ENCODE peak calls at places on chromosomes 12 and 14, in seven cellular contexts. One of them, this sample, is unnamed.

GRCh38 chr12:104746689-104747088 is 211.4 kb downstream of the SLC41A2 start:
- DNase-seq in upper lobe of right lung: no peak
- DNase-seq in cardiac fibroblast: no peak
- DNase-seq in fibroblast of pulmonary artery: no peak
- DNase-seq in fibroblast of the aortic adventitia: no peak
- DNase-seq in lower leg skin: no peak
- DNase-seq in fibroblast of mammary gland: no peak
- DNase-seq in this sample: no peak

GRCh38 chr12:75922944-75923642 is 108.5 kb downstream of the PHLDA1 start:
- DNase-seq in lower leg skin: no peak
- DNase-seq in fibroblast of pulmonary artery: no peak
- DNase-seq in cardiac fibroblast: no peak
- DNase-seq in fibroblast of the aortic adventitia: no peak
- DNase-seq in fibroblast of mammary gland: no peak
- DNase-seq in upper lobe of right lung: no peak
- DNase-seq in this sample: no peak

GRCh38 chr12:62123721-62124203 is 136.4 kb upstream of the USP15 start:
- DNase-seq in fibroblast of mammary gland: peak
- DNase-seq in fibroblast of the aortic adventitia: peak
- DNase-seq in fibroblast of pulmonary artery: peak
- DNase-seq in lower leg skin: no peak
- DNase-seq in cardiac fibroblast: peak
- DNase-seq in upper lobe of right lung: no peak
- DNase-seq in this sample: peak

GRCh38 chr12:92581579-92581978 is 121.2 kb upstream of the PLEKHG7 start:
- DNase-seq in lower leg skin: no peak
- DNase-seq in fibroblast of mammary gland: no peak
- DNase-seq in upper lobe of right lung: no peak
- DNase-seq in fibroblast of pulmonary artery: no peak
- DNase-seq in fibroblast of the aortic adventitia: no peak
- DNase-seq in cardiac fibroblast: no peak
- DNase-seq in this sample: no peak

GRCh38 chr12:130041983-130042812 is 120.1 kb upstream of the FZD10 start:
- DNase-seq in lower leg skin: peak
- DNase-seq in upper lobe of right lung: peak
- DNase-seq in fibroblast of pulmonary artery: no peak
- DNase-seq in fibroblast of the aortic adventitia: no peak
- DNase-seq in fibroblast of mammary gland: no peak
- DNase-seq in cardiac fibroblast: no peak
- DNase-seq in this sample: no peak

GRCh38 chr12:109389146-109389545 is 41.4 kb downstream of the MYO1H start:
- DNase-seq in fibroblast of pulmonary artery: no peak
- DNase-seq in fibroblast of mammary gland: no peak
- DNase-seq in lower leg skin: no peak
- DNase-seq in fibroblast of the aortic adventitia: no peak
- DNase-seq in upper lobe of right lung: no peak
- DNase-seq in cardiac fibroblast: no peak
- DNase-seq in this sample: no peak

GRCh38 chr14:89190779-89191513 is 226.1 kb downstream of the FOXN3 start:
- DNase-seq in cardiac fibroblast: no peak
- DNase-seq in lower leg skin: no peak
- DNase-seq in fibroblast of mammary gland: no peak
- DNase-seq in fibroblast of the aortic adventitia: no peak
- DNase-seq in fibroblast of pulmonary artery: no peak
- DNase-seq in upper lobe of right lung: no peak
- DNase-seq in this sample: no peak

GRCh38 chr14:79295385-79295784 is 915.9 kb downstream of the DIO2 start:
- DNase-seq in cardiac fibroblast: no peak
- DNase-seq in fibroblast of mammary gland: no peak
- DNase-seq in fibroblast of the aortic adventitia: no peak
- DNase-seq in fibroblast of pulmonary artery: no peak
- DNase-seq in lower leg skin: no peak
- DNase-seq in upper lobe of right lung: no peak
- DNase-seq in this sample: no peak

GRCh38 chr14:92215579-92215978 is 93.8 kb downstream of the CPSF2 start:
- DNase-seq in fibroblast of the aortic adventitia: no peak
- DNase-seq in fibroblast of mammary gland: peak
- DNase-seq in upper lobe of right lung: peak
- DNase-seq in cardiac fibroblast: no peak
- DNase-seq in lower leg skin: no peak
- DNase-seq in fibroblast of pulmonary artery: no peak
- DNase-seq in this sample: peak

GRCh38 chr14:61140872-61141271 is 140.3 kb downstream of the TMEM30B start:
- DNase-seq in fibroblast of mammary gland: peak
- DNase-seq in fibroblast of the aortic adventitia: peak
- DNase-seq in fibroblast of pulmonary artery: peak
- DNase-seq in cardiac fibroblast: peak
- DNase-seq in upper lobe of right lung: no peak
- DNase-seq in lower leg skin: no peak
- DNase-seq in this sample: peak

GRCh38 chr12:102407776-102408486 is 72.4 kb downstream of the IGF1 start:
- DNase-seq in upper lobe of right lung: no peak
- DNase-seq in fibroblast of mammary gland: peak
- DNase-seq in fibroblast of the aortic adventitia: peak
- DNase-seq in cardiac fibroblast: no peak
- DNase-seq in fibroblast of pulmonary artery: no peak
- DNase-seq in lower leg skin: no peak
- DNase-seq in this sample: no peak

GRCh38 chr12:113170457-113170856 is 14.8 kb downstream of the DDX54 start:
- DNase-seq in fibroblast of the aortic adventitia: no peak
- DNase-seq in fibroblast of mammary gland: no peak
- DNase-seq in lower leg skin: no peak
- DNase-seq in fibroblast of pulmonary artery: no peak
- DNase-seq in upper lobe of right lung: no peak
- DNase-seq in cardiac fibroblast: no peak
- DNase-seq in this sample: no peak

GRCh38 chr12:5507944-5508343 is 76.0 kb downstream of the NTF3 start:
- DNase-seq in cardiac fibroblast: no peak
- DNase-seq in upper lobe of right lung: no peak
- DNase-seq in fibroblast of mammary gland: no peak
- DNase-seq in lower leg skin: no peak
- DNase-seq in fibroblast of the aortic adventitia: no peak
- DNase-seq in fibroblast of pulmonary artery: no peak
- DNase-seq in this sample: no peak

GRCh38 chr12:10722502-10722904 is 620 bp downstream of the YBX3 start:
- DNase-seq in cardiac fibroblast: peak
- DNase-seq in fibroblast of pulmonary artery: peak
- DNase-seq in upper lobe of right lung: peak
- DNase-seq in fibroblast of the aortic adventitia: peak
- DNase-seq in fibroblast of mammary gland: peak
- DNase-seq in lower leg skin: no peak
- DNase-seq in this sample: peak

GRCh38 chr12:57694459-57695019 is 607 bp downstream of the OS9 start:
- DNase-seq in fibroblast of pulmonary artery: no peak
- DNase-seq in upper lobe of right lung: no peak
- DNase-seq in fibroblast of the aortic adventitia: no peak
- DNase-seq in fibroblast of mammary gland: peak
- DNase-seq in cardiac fibroblast: peak
- DNase-seq in lower leg skin: no peak
- DNase-seq in this sample: no peak

GRCh38 chr12:124678421-124678893 is 111.0 kb upstream of the NCOR2 start:
- DNase-seq in upper lobe of right lung: no peak
- DNase-seq in cardiac fibroblast: no peak
- DNase-seq in fibroblast of the aortic adventitia: no peak
- DNase-seq in fibroblast of pulmonary artery: no peak
- DNase-seq in fibroblast of mammary gland: no peak
- DNase-seq in lower leg skin: no peak
- DNase-seq in this sample: no peak

GRCh38 chr12:3168775-3169221 is 91.6 kb downstream of the TSPAN9 start:
- DNase-seq in fibroblast of mammary gland: peak
- DNase-seq in fibroblast of pulmonary artery: peak
- DNase-seq in fibroblast of the aortic adventitia: peak
- DNase-seq in upper lobe of right lung: no peak
- DNase-seq in cardiac fibroblast: peak
- DNase-seq in lower leg skin: peak
- DNase-seq in this sample: peak

GRCh38 chr12:4107436-4107878 is 166.1 kb upstream of the CCND2 start:
- DNase-seq in fibroblast of the aortic adventitia: peak
- DNase-seq in cardiac fibroblast: peak
- DNase-seq in fibroblast of pulmonary artery: peak
- DNase-seq in upper lobe of right lung: no peak
- DNase-seq in fibroblast of mammary gland: peak
- DNase-seq in lower leg skin: peak
- DNase-seq in this sample: peak

GRCh38 chr12:93536111-93536765 is 36.2 kb upstream of the SOCS2 start:
- DNase-seq in lower leg skin: no peak
- DNase-seq in fibroblast of mammary gland: no peak
- DNase-seq in cardiac fibroblast: no peak
- DNase-seq in fibroblast of pulmonary artery: no peak
- DNase-seq in fibroblast of the aortic adventitia: no peak
- DNase-seq in upper lobe of right lung: no peak
- DNase-seq in this sample: no peak

GRCh38 chr12:128819293-128820144 is 4.2 kb downstream of the SLC15A4 start:
- DNase-seq in fibroblast of pulmonary artery: no peak
- DNase-seq in cardiac fibroblast: no peak
- DNase-seq in fibroblast of the aortic adventitia: no peak
- DNase-seq in upper lobe of right lung: no peak
- DNase-seq in fibroblast of mammary gland: no peak
- DNase-seq in lower leg skin: no peak
- DNase-seq in this sample: no peak

GRCh38 chr12:65196762-65197567 is 27.6 kb downstream of the LEMD3 start:
- DNase-seq in upper lobe of right lung: no peak
- DNase-seq in lower leg skin: no peak
- DNase-seq in fibroblast of the aortic adventitia: no peak
- DNase-seq in fibroblast of pulmonary artery: no peak
- DNase-seq in cardiac fibroblast: no peak
- DNase-seq in fibroblast of mammary gland: no peak
- DNase-seq in this sample: no peak

GRCh38 chr12:104219361-104219892 is 3.8 kb downstream of the TXNRD1 start:
- DNase-seq in fibroblast of pulmonary artery: peak
- DNase-seq in lower leg skin: peak
- DNase-seq in cardiac fibroblast: peak
- DNase-seq in fibroblast of mammary gland: peak
- DNase-seq in fibroblast of the aortic adventitia: peak
- DNase-seq in upper lobe of right lung: no peak
- DNase-seq in this sample: peak

GRCh38 chr14:103301512-103302197 is 32.4 kb upstream of the EIF5 start:
- DNase-seq in lower leg skin: no peak
- DNase-seq in fibroblast of pulmonary artery: no peak
- DNase-seq in fibroblast of mammary gland: no peak
- DNase-seq in fibroblast of the aortic adventitia: no peak
- DNase-seq in upper lobe of right lung: no peak
- DNase-seq in cardiac fibroblast: no peak
- DNase-seq in this sample: no peak

GRCh38 chr14:103296007-103296406 is 38.0 kb upstream of the EIF5 start:
- DNase-seq in cardiac fibroblast: peak
- DNase-seq in fibroblast of the aortic adventitia: peak
- DNase-seq in lower leg skin: no peak
- DNase-seq in fibroblast of mammary gland: peak
- DNase-seq in upper lobe of right lung: no peak
- DNase-seq in fibroblast of pulmonary artery: peak
- DNase-seq in this sample: peak

GRCh38 chr14:103296987-103297386 is 37.0 kb upstream of the EIF5 start:
- DNase-seq in cardiac fibroblast: no peak
- DNase-seq in fibroblast of mammary gland: no peak
- DNase-seq in lower leg skin: no peak
- DNase-seq in upper lobe of right lung: no peak
- DNase-seq in fibroblast of pulmonary artery: no peak
- DNase-seq in fibroblast of the aortic adventitia: no peak
- DNase-seq in this sample: no peak

GRCh38 chr14:103302966-103303365 is 31.1 kb upstream of the EIF5 start:
- DNase-seq in fibroblast of the aortic adventitia: peak
- DNase-seq in fibroblast of mammary gland: no peak
- DNase-seq in upper lobe of right lung: no peak
- DNase-seq in fibroblast of pulmonary artery: peak
- DNase-seq in lower leg skin: no peak
- DNase-seq in cardiac fibroblast: peak
- DNase-seq in this sample: peak

GRCh38 chr14:103298620-103299019 is 35.4 kb upstream of the EIF5 start:
- DNase-seq in fibroblast of pulmonary artery: no peak
- DNase-seq in cardiac fibroblast: no peak
- DNase-seq in lower leg skin: no peak
- DNase-seq in upper lobe of right lung: no peak
- DNase-seq in fibroblast of the aortic adventitia: no peak
- DNase-seq in fibroblast of mammary gland: no peak
- DNase-seq in this sample: no peak
- TF ChIP-seq CTCF in fibroblast of pulmonary artery: no peak
- TF ChIP-seq CTCF in cardiac fibroblast: no peak
- TF ChIP-seq CTCF in lower leg skin: no peak
- TF ChIP-seq CTCF in upper lobe of right lung: no peak
- TF ChIP-seq CTCF in fibroblast of the aortic adventitia: no peak
- TF ChIP-seq CTCF in fibroblast of mammary gland: no peak
- TF ChIP-seq CTCF in this sample: no peak

DNA sequence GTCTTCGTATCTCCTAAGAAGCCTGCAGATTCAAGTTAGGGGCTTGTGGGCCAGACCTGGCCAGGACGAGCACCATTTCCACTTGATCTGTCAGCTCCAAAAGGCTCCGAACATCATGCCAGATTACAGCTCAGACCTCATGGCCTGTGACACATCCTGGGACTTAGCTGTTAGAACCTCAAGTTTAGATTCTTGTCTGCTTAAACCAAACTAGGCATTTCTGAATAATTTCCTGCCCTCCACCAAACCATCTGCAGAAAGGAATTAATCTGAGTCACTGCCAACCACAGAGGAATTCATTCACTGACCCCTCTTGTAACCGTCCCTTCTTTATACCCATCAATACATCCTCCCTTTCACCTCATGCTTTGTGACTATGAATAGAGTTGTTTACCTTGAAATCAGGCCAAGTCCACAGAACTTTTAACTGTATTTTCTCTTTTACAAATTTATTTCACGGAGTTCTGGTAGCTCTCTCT is 120.3 kb downstream of the FBXL14 start:
- DNase-seq in fibroblast of the aortic adventitia: peak
- DNase-seq in lower leg skin: no peak
- DNase-seq in fibroblast of mammary gland: peak
- DNase-seq in upper lobe of right lung: no peak
- DNase-seq in fibroblast of pulmonary artery: peak
- DNase-seq in cardiac fibroblast: peak
- DNase-seq in this sample: peak
- H3K4me3 ChIP-seq in fibroblast of the aortic adventitia: peak
- H3K4me3 ChIP-seq in lower leg skin: no peak
- H3K4me3 ChIP-seq in fibroblast of mammary gland: peak
- H3K4me3 ChIP-seq in upper lobe of right lung: no peak
- H3K4me3 ChIP-seq in fibroblast of pulmonary artery: peak
- H3K4me3 ChIP-seq in cardiac fibroblast: peak
- H3K4me3 ChIP-seq in this sample: peak

GRCh38 chr12:122895757-122896636 is at the start of gene VPS37B:
- DNase-seq in lower leg skin: peak
- DNase-seq in fibroblast of the aortic adventitia: peak
- DNase-seq in fibroblast of pulmonary artery: peak
- DNase-seq in upper lobe of right lung: peak
- DNase-seq in cardiac fibroblast: peak
- DNase-seq in fibroblast of mammary gland: peak
- DNase-seq in this sample: peak
- TF ChIP-seq CTCF in lower leg skin: no peak
- TF ChIP-seq CTCF in fibroblast of the aortic adventitia: no peak
- TF ChIP-seq CTCF in fibroblast of pulmonary artery: no peak
- TF ChIP-seq CTCF in upper lobe of right lung: no peak
- TF ChIP-seq CTCF in cardiac fibroblast: no peak
- TF ChIP-seq CTCF in fibroblast of mammary gland: no peak
- TF ChIP-seq CTCF in this sample: no peak

DNA sequence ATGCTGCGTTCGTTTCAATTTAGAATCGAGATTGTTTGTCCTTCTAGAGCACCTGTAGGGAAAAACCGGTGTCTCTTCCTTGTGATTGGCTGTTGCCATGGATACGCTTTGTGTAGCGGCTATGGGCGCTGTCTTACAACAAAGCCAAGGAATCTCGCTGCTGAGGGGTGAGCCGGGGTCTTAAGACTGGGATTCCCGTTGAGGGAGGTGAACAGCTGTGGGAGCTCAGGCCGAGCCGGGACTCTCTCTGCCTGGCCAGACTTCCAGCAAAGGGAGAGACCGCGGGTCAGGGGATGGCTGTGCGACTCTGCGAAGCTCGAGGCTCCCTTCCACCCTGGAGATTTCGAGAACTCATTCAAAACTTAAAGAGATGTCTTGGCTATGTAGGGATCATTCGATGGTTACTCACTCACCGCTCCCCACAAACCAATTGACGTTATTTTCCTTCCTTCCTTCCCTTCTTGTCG is at the start of the genes LRRIQ1 and TSPAN19:
- DNase-seq in fibroblast of pulmonary artery: peak
- DNase-seq in upper lobe of right lung: peak
- DNase-seq in lower leg skin: peak
- DNase-seq in fibroblast of mammary gland: peak
- DNase-seq in fibroblast of the aortic adventitia: peak
- DNase-seq in cardiac fibroblast: peak
- DNase-seq in this sample: peak
- H3K4me3 ChIP-seq in fibroblast of pulmonary artery: peak
- H3K4me3 ChIP-seq in upper lobe of right lung: peak
- H3K4me3 ChIP-seq in lower leg skin: no peak
- H3K4me3 ChIP-seq in fibroblast of mammary gland: peak
- H3K4me3 ChIP-seq in fibroblast of the aortic adventitia: peak
- H3K4me3 ChIP-seq in cardiac fibroblast: peak
- H3K4me3 ChIP-seq in this sample: peak